ENCODE peak calls at places on chromosome 15, in five cellular contexts. F, H, U, W and C are unnamed samples.

GRCh38 chr15:25186906-25187645 is 232.3 kb downstream of the SNRPN start:
- DNase-seq in F (no peak), U (no peak), W (no peak), H (no peak), C (no peak)

GRCh38 chr15:69574506-69574905 is 121.9 kb downstream of the RPLP1 start:
- DNase-seq in F (no peak), H (no peak), W (no peak), U (no peak), C (no peak)

GRCh38 chr15:100078511-100079220 is 263.1 kb downstream of the ADAMTS17 start:
- DNase-seq in H (no peak), U (no peak), W (no peak), F (no peak), C (no peak)

GRCh38 chr15:77060560-77060959 is 10.3 kb downstream of the TSPAN3 start:
- DNase-seq in H (no peak), W (no peak), U (no peak), F (peak; percentile 64), C (no peak)

GRCh38 chr15:74866090-74866489 is 7.1 kb downstream of the SCAMP2 start:
- DNase-seq in U (no peak), W (peak; percentile 11), F (peak; percentile 85), H (no peak), C (peak; percentile 72)

GRCh38 chr15:31084176-31084575 is 17.3 kb downstream of the TRPM1 start:
- DNase-seq in U (no peak), F (no peak), W (no peak), H (no peak), C (no peak)

GRCh38 chr15:80160570-80161156 is 7.9 kb downstream of the FAH start:
- DNase-seq in W (peak; percentile 34), U (no peak), H (peak; percentile 39), F (peak; percentile 96), C (peak; percentile 68)

GRCh38 chr15:63601727-63602185 is 4.6 kb downstream of the FBXL22 start:
- DNase-seq in U (peak; percentile 24), H (no peak), W (no peak), F (no peak), C (no peak)

GRCh38 chr15:42863572-42864239 is 56.9 kb downstream of the TTBK2 start:
- DNase-seq in H (no peak), F (no peak), U (no peak), W (no peak), C (no peak)

GRCh38 chr15:36186376-36186775 is 393.1 kb upstream of the CDIN1 start:
- DNase-seq in F (no peak), H (no peak), U (no peak), W (no peak), C (no peak)

GRCh38 chr15:78714890-78715289 is 73.9 kb upstream of the CHRNB4 start:
- DNase-seq in W (no peak), F (no peak), H (no peak), U (no peak), C (no peak)

GRCh38 chr15:68786753-68787152 is 33.9 kb downstream of the ANP32A start:
- DNase-seq in H (no peak), F (no peak), W (no peak), U (no peak), C (no peak)

GRCh38 chr15:78049691-78050440 is 27.6 kb downstream of the TBC1D2B start:
- DNase-seq in F (peak; percentile 91), H (peak; percentile 68), U (no peak), W (no peak), C (no peak)

GRCh38 chr15:78209646-78210348 is 24.6 kb downstream of the ACSBG1 start:
- DNase-seq in H (no peak), W (no peak), U (no peak), F (no peak), C (no peak)

GRCh38 chr15:81785181-81785580 is 260.6 kb downstream of the MEX3B start:
- DNase-seq in U (no peak), H (no peak), W (no peak), F (no peak), C (no peak)

GRCh38 chr15:41870689-41871081 is 23.2 kb downstream of the SPTBN5 start:
- DNase-seq in W (no peak), F (peak; percentile 93), H (no peak), U (no peak), C (no peak)

GRCh38 chr15:45549831-45550230 is 27.3 kb upstream of the SLC30A4 start:
- DNase-seq in W (no peak), H (no peak), F (peak; percentile 43), U (no peak), C (no peak)

GRCh38 chr15:38672814-38673292 is 108.2 kb upstream of the RASGRP1 start:
- DNase-seq in W (no peak), F (no peak), H (peak; percentile 86), U (no peak), C (peak; percentile 5)

GRCh38 chr15:78419331-78419730 is 18.7 kb upstream of the IREB2 start:
- DNase-seq in W (no peak), U (no peak), H (no peak), F (no peak), C (no peak)

GRCh38 chr15:27392163-27392562 is 421.2 kb downstream of the GABRG3 start:
- DNase-seq in U (no peak), H (no peak), F (no peak), W (no peak), C (no peak)

GRCh38 chr15:62665449-62665848 is 377.1 kb upstream of the TPM1 start:
- DNase-seq in F (peak; percentile 32), H (no peak), W (no peak), U (no peak), C (no peak)

GRCh38 chr15:90818251-90819210 is 49.9 kb upstream of the FURIN start:
- DNase-seq in F (no peak), U (peak; percentile 40), W (peak; percentile 35), H (no peak), C (no peak)

GRCh38 chr15:101156509-101157159 is 95.2 kb downstream of the CHSY1 start:
- DNase-seq in H (peak; percentile 84), U (no peak), F (peak; percentile 56), W (no peak), C (no peak)

DNA sequence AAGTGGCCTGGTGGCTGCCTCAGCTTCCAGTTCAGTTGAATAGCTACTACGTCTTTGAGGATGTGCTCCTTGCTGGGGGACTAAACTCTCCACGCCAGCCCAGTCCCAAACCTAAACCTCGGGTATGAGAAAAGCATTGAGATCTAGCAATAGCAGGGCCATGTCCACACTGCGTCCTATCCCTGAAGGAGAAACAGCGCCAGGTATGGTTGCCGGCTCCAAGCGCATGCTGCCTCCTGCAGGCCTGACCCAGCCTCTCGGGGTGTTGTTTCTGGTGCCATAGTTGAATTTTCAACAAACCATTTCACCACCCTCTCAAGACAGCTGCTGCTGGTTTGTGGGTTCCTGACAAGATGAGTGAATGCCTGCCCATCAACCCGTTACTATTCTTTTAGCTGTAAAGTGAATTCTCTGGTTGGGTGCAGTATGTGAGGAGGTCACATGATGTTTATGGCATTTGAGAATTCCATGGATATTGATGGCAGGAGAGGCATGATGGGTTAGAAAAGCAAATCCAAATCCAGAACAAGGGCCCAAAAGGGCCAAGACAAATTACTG is 13.0 kb upstream of the SLC28A1 start:
- DNase-seq in F (no peak), U (no peak), W (peak; percentile 35), H (no peak), C (no peak)
- TF ChIP-seq RCOR1 in F (no peak), U (no peak), W (no peak), H (no peak), C (no peak)

GRCh38 chr15:29139072-29139471 is 130.6 kb downstream of the NSMCE3 start:
- DNase-seq in F (no peak), W (no peak), H (no peak), U (no peak), C (no peak)

GRCh38 chr15:29141206-29141907 is 128.3 kb downstream of the NSMCE3 start:
- DNase-seq in H (no peak), W (no peak), U (no peak), F (no peak), C (no peak)

GRCh38 chr15:29138260-29138659 is 131.4 kb downstream of the NSMCE3 start:
- DNase-seq in F (no peak), U (no peak), H (no peak), W (no peak), C (no peak)

GRCh38 chr15:29140475-29141172 is 129.0 kb downstream of the NSMCE3 start:
- DNase-seq in W (no peak), U (no peak), H (no peak), F (no peak), C (no peak)

GRCh38 chr15:29139540-29140459 is 129.8 kb downstream of the NSMCE3 start:
- DNase-seq in U (peak; percentile 93), H (no peak), W (peak; percentile 87), F (peak; percentile 24), C (peak; percentile 86)
- TF ChIP-seq RCOR1 in U (no peak), H (no peak), W (no peak), F (no peak), C (no peak)

GRCh38 chr15:58247803-58248503 is 109.8 kb downstream of the AQP9 start:
- DNase-seq in U (no peak), H (no peak), F (peak; percentile 25), W (no peak), C (no peak)
- TF ChIP-seq RCOR1 in U (no peak), H (no peak), F (no peak), W (no peak), C (no peak)

DNA sequence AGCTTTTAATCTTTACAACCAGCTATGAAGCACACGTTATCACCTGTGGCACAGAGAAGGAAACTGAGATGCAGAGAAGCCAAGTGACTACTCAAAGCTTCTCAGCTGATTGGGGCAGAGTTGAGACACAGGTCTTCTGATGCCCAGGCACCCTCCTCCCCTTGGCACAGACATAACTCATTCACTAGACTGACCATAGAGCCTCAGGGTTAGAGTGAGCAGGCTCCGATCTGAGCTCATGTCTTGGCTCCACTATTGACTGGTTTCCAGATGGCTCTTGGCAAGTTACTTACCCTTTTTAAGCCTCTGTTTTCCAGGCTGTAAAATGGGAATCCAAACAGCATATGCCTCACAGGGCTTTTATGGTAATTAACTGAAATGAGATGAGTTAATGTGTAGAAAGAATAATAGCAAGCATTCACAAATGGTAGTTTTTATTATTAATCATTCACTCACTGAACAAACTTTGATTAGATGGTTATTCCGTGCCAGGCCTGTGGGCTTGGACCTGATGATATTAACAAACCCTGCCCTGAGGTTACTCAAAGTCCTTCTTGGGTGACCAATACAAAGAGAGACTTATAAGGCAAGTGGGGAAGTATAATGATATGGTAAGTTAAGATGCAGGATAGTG is 184.3 kb downstream of the ANXA2 start:
- DNase-seq in W (no peak), F (no peak), U (no peak), H (no peak), C (no peak)
- TF ChIP-seq RCOR1 in W (no peak), F (no peak), U (no peak), H (no peak), C (no peak)

GRCh38 chr15:48795901-48796300 is 15.0 kb downstream of the CEP152 start:
- DNase-seq in F (no peak), U (no peak), H (no peak), W (peak; percentile 34), C (no peak)

GRCh38 chr15:48800245-48800644 is 10.6 kb downstream of the CEP152 start:
- DNase-seq in H (no peak), W (no peak), F (no peak), U (no peak), C (no peak)

GRCh38 chr15:48796521-48796920 is 14.3 kb downstream of the CEP152 start:
- DNase-seq in U (no peak), F (no peak), H (no peak), W (no peak), C (no peak)

GRCh38 chr15:48796930-48797329 is 13.9 kb downstream of the CEP152 start:
- DNase-seq in U (no peak), H (peak; percentile 28), F (peak; percentile 90), W (no peak), C (no peak)

GRCh38 chr15:48798319-48798718 is 12.6 kb downstream of the CEP152 start:
- DNase-seq in U (peak; percentile 17), H (no peak), F (no peak), W (no peak), C (no peak)
- TF ChIP-seq RCOR1 in U (peak; percentile 44), H (no peak), F (no peak), W (no peak), C (no peak)